ENCODE peak calls at places on chromosomes 1 and 21, in eight cellular contexts. H is colonic mucosa, U is right cardiac atrium, B is sigmoid colon, K is IMR-90, D is SJSA1, T is OCI-LY7, X is breast epithelium. N is an unnamed sample. For H3K9me3, the result is how much of the 10 kb centered on the place peaks cover.

GRCh38 chr1:8122477-8123407 is 96.6 kb upstream of the ERRFI1 start:
- DNase-seq in H (no peak), U (no peak), B (peak), K (peak), D (peak), T (no peak), X (no peak), N (no peak)

GRCh38 chr1:36384542-36385409 is 948 bp downstream of the STK40 start:
- DNase-seq in H (peak), U (peak), B (peak), K (no peak), D (peak), T (peak), X (peak), N (peak)

GRCh38 chr1:45892068-45892785 is 88.8 kb downstream of the MAST2 start:
- DNase-seq in H (peak), U (no peak), B (no peak), K (peak), D (peak), T (no peak), X (no peak), N (peak)

GRCh38 chr1:164163291-164163845 is 395.6 kb upstream of the PBX1 start:
- DNase-seq in H (no peak), U (no peak), B (no peak), K (no peak), D (no peak), T (no peak), X (no peak), N (no peak)

GRCh38 chr1:169565335-169566271 is 20.7 kb downstream of the F5 start:
- DNase-seq in H (no peak), U (no peak), B (no peak), K (no peak), D (no peak), T (no peak), X (no peak), N (no peak)

GRCh38 chr1:36137226-36137625 is 12.1 kb downstream of the TRAPPC3 start:
- DNase-seq in H (no peak), U (no peak), B (no peak), K (no peak), D (no peak), T (no peak), X (no peak), N (no peak)

GRCh38 chr21:31860851-31861250 is 12.0 kb upstream of the HUNK start:
- DNase-seq in H (no peak), U (no peak), B (no peak), K (no peak), D (no peak), T (no peak), X (no peak), N (no peak)

GRCh38 chr1:1177452-1178206 is 3.9 kb downstream of the TTLL10 start:
- DNase-seq in H (no peak), U (peak), B (no peak), K (no peak), D (no peak), T (no peak), X (no peak), N (no peak)

DNA sequence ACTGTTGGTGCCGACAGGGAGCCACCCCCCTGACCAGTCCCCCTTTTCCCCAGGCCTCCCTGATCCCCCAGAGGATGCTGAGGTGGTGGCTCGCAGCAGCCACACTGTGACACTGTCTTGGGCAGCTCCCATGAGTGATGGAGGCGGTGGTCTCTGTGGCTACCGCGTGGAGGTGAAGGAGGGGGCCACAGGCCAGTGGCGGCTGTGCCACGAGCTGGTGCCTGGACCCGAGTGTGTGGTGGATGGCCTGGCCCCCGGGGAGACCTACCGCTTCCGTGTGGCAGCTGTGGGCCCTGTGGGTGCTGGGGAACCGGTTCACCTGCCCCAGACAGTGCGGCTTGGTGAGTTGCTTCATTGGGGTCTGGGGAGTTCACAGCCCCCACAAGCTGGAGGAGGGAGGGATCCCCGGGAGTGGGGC is 89.2 kb downstream of the TRIM11 start:
- DNase-seq in H (no peak), U (peak), B (no peak), K (no peak), D (no peak), T (no peak), X (no peak), N (no peak)
- H3K9me3 ChIP-seq in H (under half), U (under half), B (under half), K (under half), D (under half), T (under half), X (under half), N (under half)

DNA sequence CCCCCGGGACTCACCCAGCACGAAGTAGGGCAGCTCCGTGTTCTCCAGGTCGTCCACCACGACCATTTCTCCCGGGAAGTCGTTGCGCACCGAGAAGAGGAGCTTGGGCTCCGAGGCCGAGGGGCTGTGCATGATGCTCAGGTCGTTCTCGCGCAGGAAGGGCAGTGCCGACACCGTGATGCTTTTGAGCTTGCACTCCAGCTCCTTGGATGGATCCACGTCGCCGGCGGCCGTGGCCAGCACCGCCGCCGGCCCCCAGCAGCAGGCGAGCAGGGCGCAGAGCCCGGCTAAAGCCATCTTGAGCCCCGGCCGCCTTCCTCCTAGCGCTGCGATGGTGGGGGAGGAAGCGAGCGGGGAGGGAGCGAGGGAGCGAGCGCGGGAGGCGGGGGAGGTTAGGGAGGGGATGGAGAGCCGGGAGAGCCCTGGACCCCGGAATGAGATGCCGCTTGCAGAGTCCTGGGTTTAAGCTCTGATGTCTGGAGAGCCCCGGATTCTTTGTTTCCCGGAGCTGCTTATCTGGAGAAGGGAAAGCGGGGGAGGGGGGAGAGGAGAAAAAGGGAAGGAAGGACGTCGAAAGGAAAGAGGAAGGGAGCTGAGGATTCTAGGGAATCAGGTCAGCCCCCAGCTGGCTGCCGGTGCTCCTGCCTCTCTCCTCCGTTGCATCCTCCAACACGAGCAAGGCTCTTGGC is at the start of gene ASTN1:
- DNase-seq in H (no peak), U (no peak), B (no peak), K (no peak), D (no peak), T (no peak), X (no peak), N (no peak)
- H3K4me3 ChIP-seq in H (no peak), U (peak), B (peak), K (peak), D (no peak), T (no peak), X (peak), N (no peak)

GRCh38 chr21:44526096-44526997 is 13.6 kb downstream of the KRTAP10-1 start:
- DNase-seq in H (no peak), U (no peak), B (peak), K (no peak), D (no peak), T (no peak), X (no peak), N (no peak)

GRCh38 chr21:44527983-44528633 is 11.9 kb downstream of the KRTAP10-1 start:
- DNase-seq in H (no peak), U (peak), B (peak), K (no peak), D (no peak), T (no peak), X (no peak), N (no peak)

GRCh38 chr21:44529011-44529421 is 11.0 kb downstream of the KRTAP10-1 start:
- DNase-seq in H (no peak), U (peak), B (peak), K (no peak), D (no peak), T (no peak), X (no peak), N (no peak)

GRCh38 chr21:44528634-44528995 is 11.4 kb downstream of the KRTAP10-1 start:
- DNase-seq in H (no peak), U (no peak), B (no peak), K (no peak), D (no peak), T (no peak), X (no peak), N (no peak)

DNA sequence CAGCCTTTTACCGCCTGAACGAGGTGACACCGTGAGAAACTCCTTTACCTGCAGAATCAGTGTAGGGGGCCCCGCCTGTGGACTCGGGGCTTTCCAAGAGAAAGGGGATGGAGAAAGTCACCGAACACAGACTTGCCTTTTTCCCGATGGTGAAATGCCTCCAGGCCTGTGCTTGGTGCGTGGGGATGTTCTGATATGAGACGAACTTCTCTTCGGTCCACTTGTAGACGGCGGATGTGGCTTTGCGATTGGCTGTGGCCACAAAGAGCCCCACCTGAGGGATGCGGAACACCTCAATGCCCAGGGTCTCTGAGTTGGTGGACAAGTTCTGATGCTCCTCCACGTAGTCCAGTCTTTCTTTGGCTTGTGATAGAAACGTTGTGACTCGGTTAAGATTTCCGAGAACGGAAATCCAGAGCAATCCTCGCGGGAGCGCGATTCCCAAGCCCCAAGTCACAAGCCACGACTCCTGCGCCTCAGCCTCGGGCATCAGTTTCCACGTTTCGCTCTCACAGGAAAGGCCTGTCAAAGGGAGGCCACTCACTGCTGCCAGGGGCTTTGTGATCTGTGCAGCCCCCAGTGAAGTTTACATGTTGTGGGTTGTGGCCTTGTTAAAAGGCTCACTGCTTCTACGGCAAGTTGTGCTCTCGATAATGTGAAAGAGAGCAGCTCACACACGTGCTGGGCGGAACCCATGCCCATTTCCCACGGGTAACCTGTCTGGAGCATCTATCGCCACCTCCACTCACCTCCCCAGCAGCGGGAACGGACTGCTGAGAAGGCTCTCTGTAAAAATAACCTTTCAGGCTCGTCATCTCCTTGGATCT is 12.6 kb downstream of the KRTAP10-1 start:
- DNase-seq in H (no peak), U (peak), B (peak), K (no peak), D (no peak), T (no peak), X (no peak), N (no peak)
- H3K27ac ChIP-seq in H (no peak), U (no peak), B (no peak), K (no peak), D (no peak), T (no peak), X (no peak), N (no peak)

GRCh38 chr21:19510057-19510456 is 1106.5 kb upstream of the TMPRSS15 start:
- DNase-seq in H (no peak), U (no peak), B (no peak), K (no peak), D (no peak), T (no peak), X (no peak), N (no peak)
- H3K9me3 ChIP-seq in H (under half), U (under half), B (under half), K (under half), D (under half), T (under half), X (under half), N (under half)

GRCh38 chr1:210857724-210858123 is 276.2 kb downstream of the KCNH1 start:
- DNase-seq in H (no peak), U (no peak), B (no peak), K (no peak), D (no peak), T (no peak), X (no peak), N (no peak)
- H3K4me3 ChIP-seq in H (no peak), U (no peak), B (no peak), K (no peak), D (no peak), T (no peak), X (no peak), N (no peak)

DNA sequence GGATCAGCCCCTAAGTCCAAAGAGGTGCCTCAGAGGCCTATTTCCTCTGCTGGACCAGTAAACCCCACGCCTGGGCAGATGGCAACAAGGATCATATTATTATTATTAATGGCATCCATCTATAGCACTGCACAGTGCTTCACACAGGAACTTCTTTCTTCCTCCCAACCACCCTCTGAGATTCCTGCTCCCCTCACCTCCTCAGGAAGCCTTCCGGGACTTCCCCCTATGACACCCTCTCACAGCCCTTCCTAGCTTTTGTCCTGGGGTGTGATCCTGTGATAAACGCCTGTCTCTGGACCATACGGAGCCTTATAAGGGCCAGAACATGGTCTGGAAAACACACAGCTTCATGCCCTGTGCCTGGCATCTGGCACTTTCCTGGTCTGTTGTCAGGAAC is 3.2 kb downstream of the FBXO2 start:
- DNase-seq in H (no peak), U (no peak), B (no peak), K (no peak), D (no peak), T (no peak), X (no peak), N (no peak)
- H3K27ac ChIP-seq in H (no peak), U (no peak), B (no peak), K (no peak), D (no peak), T (no peak), X (no peak), N (no peak)

N was measured in lung.